ENCODE peak calls at places on chromosome 6, in ten cellular contexts. E is sigmoid colon, Y is IMR-90, U is retinal pigment epithelial cell, H is foreskin fibroblast, K is dorsolateral prefrontal cortex, L is epithelial cell of esophagus, X is activated B cell treated with CpG ODN at 0.5 μM for 24 hours, R is GM23338, D is body of pancreas. W is an unnamed sample.

GRCh38 chr6:136077834-136078576 is 172.1 kb downstream of the MTFR2 start:
- DNase-seq in E (no peak), Y (peak; percentile 96), U (peak; percentile 90), H (peak; percentile 89), K (no peak), L (peak; percentile 42), X (no peak), R (no peak), D (no peak), W (no peak)

GRCh38 chr6:162904069-162904663 is 176.4 kb downstream of the PACRG start:
- DNase-seq in E (no peak), Y (no peak), U (no peak), H (no peak), K (no peak), L (no peak), X (no peak), R (no peak), D (no peak), W (no peak)

GRCh38 chr6:35089935-35090505 is 51.1 kb downstream of the TCP11 start:
- DNase-seq in E (peak; percentile 67), Y (peak; percentile 83), U (peak; percentile 96), H (peak; percentile 81), K (no peak), L (peak; percentile 20), X (no peak), R (no peak), D (no peak), W (no peak)

GRCh38 chr6:138115877-138116660 is 8.8 kb upstream of the PERP start:
- DNase-seq in E (peak; percentile 74), Y (peak; percentile 74), U (no peak), H (peak; percentile 85), K (peak; percentile 72), L (peak; percentile 77), X (no peak), R (peak; percentile 85), D (peak; percentile 76), W (no peak)

GRCh38 chr6:135323202-135323668 is 142.1 kb downstream of the MYB start:
- DNase-seq in E (no peak), Y (no peak), U (no peak), H (no peak), K (no peak), L (no peak), X (no peak), R (no peak), D (no peak), W (no peak)

GRCh38 chr6:124859366-124859765 is 102.9 kb upstream of the RNF217 start:
- DNase-seq in E (no peak), Y (no peak), U (no peak), H (no peak), K (no peak), L (no peak), X (no peak), R (no peak), D (no peak), W (no peak)

GRCh38 chr6:2802521-2803060 is 37.4 kb downstream of the WRNIP1 start:
- DNase-seq in E (no peak), Y (no peak), U (no peak), H (no peak), K (no peak), L (no peak), X (no peak), R (no peak), D (no peak), W (no peak)

GRCh38 chr6:24394061-24394460 is 8.7 kb upstream of the MRS2 start:
- DNase-seq in E (no peak), Y (no peak), U (no peak), H (no peak), K (no peak), L (no peak), X (no peak), R (no peak), D (no peak), W (no peak)

GRCh38 chr6:143397229-143398222 is 53.0 kb downstream of the ADAT2 start:
- DNase-seq in E (no peak), Y (peak; percentile 46), U (peak; percentile 95), H (peak; percentile 35), K (no peak), L (peak; percentile 100), X (no peak), R (peak; percentile 79), D (peak; percentile 70), W (peak; percentile 48)

GRCh38 chr6:133242761-133243590 is 1.8 kb downstream of the EYA4 start:
- DNase-seq in E (no peak), Y (peak; percentile 26), U (no peak), H (peak; percentile 9), K (no peak), L (peak; percentile 13), X (no peak), R (peak; percentile 45), D (peak; percentile 5), W (no peak)

GRCh38 chr6:17600527-17601388 is 656 bp downstream of the FAM8A1 start:
- DNase-seq in E (peak; percentile 79), Y (peak; percentile 12), U (no peak), H (peak; percentile 59), K (peak; percentile 40), L (peak; percentile 33), X (peak; percentile 55), R (peak; percentile 61), D (peak; percentile 75), W (peak; percentile 45)

GRCh38 chr6:39755231-39755630 is 30.0 kb upstream of the KIF6 start:
- DNase-seq in E (no peak), Y (peak; percentile 29), U (no peak), H (peak; percentile 27), K (no peak), L (no peak), X (no peak), R (no peak), D (no peak), W (no peak)

GRCh38 chr6:41562633-41562975 is 16.4 kb downstream of the FOXP4 start:
- DNase-seq in E (no peak), Y (no peak), U (no peak), H (no peak), K (no peak), L (no peak), X (no peak), R (peak; percentile 65), D (no peak), W (no peak)

GRCh38 chr6:164926686-164927085 is 382.7 kb downstream of the C6orf118 start:
- DNase-seq in E (no peak), Y (no peak), U (no peak), H (no peak), K (no peak), L (no peak), X (no peak), R (no peak), D (no peak), W (no peak)
- TF ChIP-seq CTCF in E (no peak), Y (no peak), U (peak; percentile 5), H (no peak), K (no peak), L (no peak), X (no peak), R (no peak), D (no peak), W (no peak)

GRCh38 chr6:26420607-26421235 is 18.6 kb downstream of the BTN3A1 start:
- DNase-seq in E (no peak), Y (peak; percentile 42), U (no peak), H (peak; percentile 61), K (no peak), L (peak; percentile 54), X (no peak), R (peak; percentile 81), D (peak; percentile 37), W (no peak)
- TF ChIP-seq CTCF in E (no peak), Y (peak; percentile 39), U (peak; percentile 69), H (peak; percentile 35), K (peak; percentile 24), L (peak; percentile 43), X (no peak), R (peak; percentile 66), D (peak; percentile 9), W (peak; percentile 62)

DNA sequence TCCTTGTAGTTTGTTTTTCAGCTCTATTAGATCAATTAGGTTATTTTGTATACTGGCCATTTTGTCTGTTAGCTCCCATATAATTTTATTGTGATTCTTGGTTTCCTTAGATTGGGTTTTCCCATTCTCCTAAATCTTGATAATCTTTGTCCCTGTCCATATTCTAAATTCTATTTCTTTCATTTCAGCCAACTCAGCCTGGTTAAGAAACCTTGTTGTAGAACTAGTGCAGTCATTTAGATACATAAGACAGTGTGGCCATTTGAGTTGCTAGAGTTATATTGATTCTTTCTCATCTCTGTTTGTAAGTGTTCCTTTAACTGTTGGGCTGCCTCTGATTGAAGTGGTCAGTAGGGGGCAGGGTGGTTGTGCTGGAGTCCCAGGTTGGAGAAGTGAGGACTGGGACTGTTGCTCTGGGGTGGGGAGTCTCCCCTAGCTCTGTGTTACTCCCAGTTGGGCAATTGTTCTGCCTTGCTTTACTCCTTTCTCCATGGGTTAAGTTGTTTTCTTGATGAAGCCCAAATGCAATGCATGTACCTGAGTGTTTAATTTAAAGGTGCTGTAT is 98.8 kb upstream of the NRN1 start:
- DNase-seq in E (no peak), Y (no peak), U (no peak), H (no peak), K (no peak), L (peak; percentile 28), X (no peak), R (peak; percentile 71), D (no peak), W (no peak)
- TF ChIP-seq CTCF in E (no peak), Y (no peak), U (no peak), H (no peak), K (no peak), L (peak; percentile 32), X (no peak), R (peak; percentile 73), D (no peak), W (no peak)

GRCh38 chr6:150919938-150920337 is 54.4 kb downstream of the MTHFD1L start:
- DNase-seq in E (no peak), Y (no peak), U (no peak), H (no peak), K (no peak), L (no peak), X (no peak), R (no peak), D (no peak), W (no peak)

GRCh38 chr6:150910561-150910960 is 45.1 kb downstream of the MTHFD1L start:
- DNase-seq in E (no peak), Y (no peak), U (no peak), H (no peak), K (no peak), L (no peak), X (no peak), R (no peak), D (no peak), W (no peak)

GRCh38 chr6:150915156-150915555 is 49.7 kb downstream of the MTHFD1L start:
- DNase-seq in E (no peak), Y (peak; percentile 69), U (no peak), H (no peak), K (no peak), L (no peak), X (no peak), R (no peak), D (no peak), W (no peak)

GRCh38 chr6:150914372-150914771 is 48.9 kb downstream of the MTHFD1L start:
- DNase-seq in E (no peak), Y (no peak), U (no peak), H (no peak), K (no peak), L (no peak), X (no peak), R (no peak), D (no peak), W (no peak)

DNA sequence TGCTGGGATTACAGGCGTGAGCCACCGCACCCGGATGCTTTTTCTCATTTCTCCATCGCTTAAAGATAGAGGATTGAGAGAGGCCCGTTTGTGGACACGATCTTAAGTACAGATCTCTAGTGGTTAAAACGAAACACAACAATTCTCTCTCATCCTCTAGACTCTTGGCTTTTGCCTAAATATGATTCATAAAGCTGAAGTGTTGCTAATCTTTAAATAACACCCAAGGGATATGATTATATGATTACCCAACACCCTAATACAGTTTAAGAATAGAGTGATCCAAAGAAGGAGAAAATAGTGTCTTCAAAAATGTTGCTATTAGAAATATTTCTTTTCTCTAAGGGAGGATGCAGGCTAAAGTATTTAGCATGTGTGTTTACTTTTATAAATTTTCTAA is 50.4 kb downstream of the MTHFD1L start:
- DNase-seq in E (no peak), Y (no peak), U (no peak), H (no peak), K (no peak), L (peak; percentile 35), X (no peak), R (no peak), D (no peak), W (no peak)
- TF ChIP-seq CTCF in E (no peak), Y (no peak), U (no peak), H (no peak), K (no peak), L (no peak), X (no peak), R (no peak), D (no peak), W (no peak)

W was measured in natural killer cell.